ENCODE peak calls at places on chromosomes 7 and 10, in seven cellular contexts. J is H9, R is mesendoderm, O is neuronal stem cell, H is IMR-90, B is H1, C is trophoblast cell. F is an unnamed sample.

GRCh38 chr10:27344568-27345454 is 104.2 kb upstream of the ACBD5 start:
- DNase-seq in J (no peak), R (no peak), O (no peak), H (no peak), B (no peak), C (peak), F (no peak)

GRCh38 chr10:68598978-68599753 is 39.0 kb downstream of the TET1 start:
- DNase-seq in J (peak), R (peak), O (no peak), H (peak), B (no peak), C (peak), F (peak)

GRCh38 chr10:50497758-50498157 is 126.0 kb downstream of the SGMS1 start:
- DNase-seq in J (no peak), R (no peak), O (no peak), H (peak), B (no peak), C (peak), F (peak)

GRCh38 chr10:96700477-96701099 is 19.7 kb downstream of the PIK3AP1 start:
- DNase-seq in J (no peak), R (no peak), O (no peak), H (no peak), B (no peak), C (peak), F (no peak)

GRCh38 chr10:110074986-110075664 is 67.3 kb downstream of the ADD3 start:
- DNase-seq in J (no peak), R (peak), O (no peak), H (peak), B (no peak), C (no peak), F (peak)

GRCh38 chr10:18984531-18984930 is 64.1 kb upstream of the MALRD1 start:
- DNase-seq in J (no peak), R (no peak), O (no peak), H (peak), B (no peak), C (no peak), F (no peak)

GRCh38 chr10:28137907-28138880 is 139.3 kb upstream of the ODAD2 start:
- DNase-seq in J (no peak), R (no peak), O (no peak), H (peak), B (no peak), C (peak), F (peak)

GRCh38 chr7:76294344-76295024 is 8.0 kb upstream of the HSPB1 start:
- DNase-seq in J (peak), R (peak), O (no peak), H (peak), B (no peak), C (peak), F (peak)

GRCh38 chr10:834493-834892 is 97.0 kb downstream of the LARP4B start:
- DNase-seq in J (no peak), R (no peak), O (no peak), H (no peak), B (no peak), C (no peak), F (no peak)

GRCh38 chr10:93916257-93917063 is 22.7 kb downstream of the SLC35G1 start:
- DNase-seq in J (no peak), R (peak), O (no peak), H (peak), B (no peak), C (peak), F (peak)

GRCh38 chr10:97075961-97076525 is 109.7 kb downstream of the SLIT1 start:
- DNase-seq in J (no peak), R (peak), O (no peak), H (no peak), B (no peak), C (no peak), F (no peak)

GRCh38 chr10:28801869-28802268 is 124.5 kb downstream of the BAMBI start:
- DNase-seq in J (no peak), R (no peak), O (no peak), H (no peak), B (no peak), C (no peak), F (no peak)

DNA sequence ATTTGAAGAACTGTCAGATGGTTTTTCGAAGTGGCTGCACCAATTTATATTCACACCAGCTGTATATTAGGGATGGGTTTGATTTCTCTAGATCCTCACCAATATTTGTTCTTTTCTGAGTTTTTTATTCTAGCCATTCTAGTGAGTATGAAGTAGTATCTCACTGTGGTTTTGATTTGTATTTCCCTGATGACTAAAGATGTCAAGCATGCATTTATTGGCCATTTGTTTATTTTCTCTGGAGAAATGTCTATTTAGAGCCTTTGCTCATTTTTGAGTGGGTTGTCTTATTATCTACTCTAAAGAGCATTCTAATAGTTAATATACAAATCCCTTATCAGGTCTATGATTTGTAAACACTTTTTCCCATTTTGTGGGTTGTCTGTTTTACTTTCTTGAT is 123.9 kb downstream of the PCLO start:
- DNase-seq in J (no peak), R (no peak), O (no peak), H (no peak), B (no peak), C (no peak), F (peak)
- H3K18ac ChIP-seq in J (no peak), R (no peak), O (no peak), H (no peak), B (no peak), C (no peak), F (no peak)

DNA sequence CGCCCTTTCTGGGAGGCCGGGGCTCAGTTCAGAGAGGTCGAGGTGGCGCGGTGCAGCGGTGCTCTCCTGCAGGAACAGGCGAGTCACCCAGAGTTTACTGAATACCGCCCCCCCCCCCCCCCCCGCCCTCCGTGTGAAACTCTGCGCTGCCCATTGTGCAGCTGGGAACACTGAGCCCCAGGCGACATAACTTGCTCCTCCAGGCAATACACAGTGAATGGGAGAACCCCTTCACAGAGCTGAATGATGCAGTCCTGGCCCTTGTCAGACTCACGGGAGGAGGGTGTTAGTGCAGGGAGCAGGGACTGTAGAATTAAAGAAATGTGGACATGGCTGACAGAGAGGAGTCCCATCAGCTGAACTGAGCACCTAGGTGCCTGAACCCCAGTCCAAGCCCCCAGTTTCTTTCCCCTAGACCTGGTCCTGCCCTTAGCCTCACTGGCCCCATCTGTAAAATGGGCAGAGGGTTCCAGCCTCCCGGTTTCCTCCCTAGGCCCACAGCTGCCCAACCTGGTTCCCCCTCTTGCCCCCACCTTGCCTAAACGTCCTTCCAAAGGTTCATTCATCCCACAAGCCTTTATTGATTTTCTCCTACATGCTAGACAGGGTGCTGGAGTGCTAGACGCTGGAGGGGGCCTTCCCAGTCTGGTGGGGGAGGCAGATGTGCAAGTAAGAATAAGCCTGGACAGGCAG is 846 bp upstream of the LOXL4 start:
- DNase-seq in J (no peak), R (peak), O (no peak), H (no peak), B (no peak), C (peak), F (no peak)
- H2AK5ac ChIP-seq in J (no peak), R (no peak), O (peak), H (peak), B (no peak), C (no peak), F (peak)

GRCh38 chr7:74311305-74311744 is 22.1 kb downstream of the CLIP2 start:
- DNase-seq in J (no peak), R (no peak), O (no peak), H (peak), B (no peak), C (peak), F (peak)
- H3K27ac ChIP-seq in J (no peak), R (no peak), O (no peak), H (no peak), B (no peak), C (no peak), F (no peak)

GRCh38 chr7:127948936-127949335 is 82.3 kb downstream of the LRRC4 start:
- DNase-seq in J (no peak), R (no peak), O (no peak), H (peak), B (no peak), C (no peak), F (no peak)

GRCh38 chr7:127950233-127950935 is 80.9 kb downstream of the LRRC4 start:
- DNase-seq in J (no peak), R (no peak), O (no peak), H (no peak), B (no peak), C (peak), F (no peak)

GRCh38 chr7:127946847-127947246 is 84.4 kb downstream of the LRRC4 start:
- DNase-seq in J (no peak), R (no peak), O (no peak), H (peak), B (no peak), C (no peak), F (no peak)

GRCh38 chr7:127948312-127948711 is 82.9 kb downstream of the LRRC4 start:
- DNase-seq in J (no peak), R (no peak), O (no peak), H (no peak), B (no peak), C (no peak), F (no peak)

DNA sequence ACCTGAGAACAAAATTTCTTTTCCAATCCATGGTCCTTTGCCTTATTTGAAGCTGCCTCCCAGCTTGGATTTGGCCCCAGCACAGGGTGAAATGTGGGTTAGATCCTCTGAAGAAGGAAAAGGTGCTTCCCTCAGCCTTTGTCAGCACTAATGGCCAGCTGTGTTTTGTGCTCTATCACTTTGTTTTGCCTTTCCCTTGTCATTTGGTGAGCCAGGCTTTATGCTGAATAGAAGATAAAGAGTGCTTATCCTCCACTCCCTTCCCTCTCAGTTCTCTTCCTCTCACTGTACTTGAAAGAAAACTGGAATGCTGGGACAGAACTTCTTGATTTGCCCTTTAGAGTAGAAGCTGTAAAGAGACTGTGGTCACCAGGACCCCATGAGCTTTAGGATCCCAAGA is 81.6 kb downstream of the LRRC4 start:
- DNase-seq in J (no peak), R (peak), O (no peak), H (no peak), B (no peak), C (no peak), F (no peak)
- H3K18ac ChIP-seq in J (no peak), R (no peak), O (no peak), H (no peak), B (no peak), C (no peak), F (no peak)

GRCh38 chr7:126574838-126575250 is 677.9 kb downstream of the GRM8 start:
- DNase-seq in J (peak), R (peak), O (no peak), H (no peak), B (peak), C (peak), F (no peak)
- H2AK5ac ChIP-seq in J (no peak), R (no peak), O (no peak), H (no peak), B (no peak), C (no peak), F (peak)

GRCh38 chr7:134279898-134280297 is 36.8 kb downstream of the SLC35B4 start:
- DNase-seq in J (no peak), R (no peak), O (no peak), H (no peak), B (no peak), C (no peak), F (no peak)
- H3K27ac ChIP-seq in J (no peak), R (no peak), O (no peak), H (no peak), B (no peak), C (no peak), F (no peak)

DNA sequence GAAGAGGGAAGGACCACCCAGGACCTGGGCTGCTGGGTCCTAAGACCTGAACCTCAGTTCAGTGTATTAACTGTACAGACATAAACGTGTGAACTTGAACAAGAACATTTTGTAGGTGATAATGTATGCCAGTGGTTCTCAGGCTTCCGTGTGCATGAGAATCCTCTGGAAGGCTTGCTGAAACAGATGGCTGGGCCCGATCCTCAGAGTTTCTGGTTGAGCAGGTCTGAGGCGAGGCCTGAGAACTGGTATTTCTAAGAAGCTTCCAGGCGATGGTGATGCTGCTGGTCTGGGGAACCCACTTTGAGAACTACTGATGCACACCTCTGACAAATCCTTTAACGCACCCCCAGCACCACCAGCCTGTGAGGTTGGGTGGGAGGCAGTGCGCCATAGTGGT is 70.4 kb downstream of the CDH23 start:
- DNase-seq in J (no peak), R (no peak), O (no peak), H (no peak), B (no peak), C (no peak), F (no peak)
- H3K18ac ChIP-seq in J (no peak), R (no peak), O (no peak), H (no peak), B (no peak), C (no peak), F (no peak)

F was measured in mesenchymal stem cell.